ENCODE peak calls at places on chromosomes 7 and 10, in eight cellular contexts. One of them, this sample, is unnamed.

GRCh38 chr7:815284-816216 is 16.7 kb upstream of the SUN1 start:
- DNase-seq in HS-5: no peak
- DNase-seq in hepatic stellate cell: no peak
- DNase-seq in LHCN-M2: no peak
- DNase-seq in T-helper 1 cell: no peak
- DNase-seq in CD4-positive, alpha-beta memory T cell: no peak
- DNase-seq in AG10803: no peak
- DNase-seq in B cell: peak
- DNase-seq in this sample: no peak

GRCh38 chr10:98134117-98134430 is 383 bp upstream of the R3HCC1L start:
- DNase-seq in HS-5: no peak
- DNase-seq in hepatic stellate cell: no peak
- DNase-seq in LHCN-M2: no peak
- DNase-seq in T-helper 1 cell: no peak
- DNase-seq in CD4-positive, alpha-beta memory T cell: no peak
- DNase-seq in AG10803: no peak
- DNase-seq in B cell: no peak
- DNase-seq in this sample: no peak

GRCh38 chr10:48957361-48957760 is 17.7 kb upstream of the LRRC18 start:
- DNase-seq in HS-5: no peak
- DNase-seq in hepatic stellate cell: no peak
- DNase-seq in LHCN-M2: no peak
- DNase-seq in T-helper 1 cell: no peak
- DNase-seq in CD4-positive, alpha-beta memory T cell: no peak
- DNase-seq in AG10803: no peak
- DNase-seq in B cell: no peak
- DNase-seq in this sample: no peak

GRCh38 chr7:107700570-107700969 is 39.9 kb downstream of the SLC26A4 start:
- DNase-seq in HS-5: no peak
- DNase-seq in hepatic stellate cell: no peak
- DNase-seq in LHCN-M2: no peak
- DNase-seq in T-helper 1 cell: no peak
- DNase-seq in CD4-positive, alpha-beta memory T cell: no peak
- DNase-seq in AG10803: peak
- DNase-seq in B cell: no peak
- DNase-seq in this sample: no peak

GRCh38 chr7:33981686-33982424 is 76.5 kb downstream of the BMPER start:
- DNase-seq in HS-5: peak
- DNase-seq in hepatic stellate cell: peak
- DNase-seq in LHCN-M2: peak
- DNase-seq in T-helper 1 cell: no peak
- DNase-seq in CD4-positive, alpha-beta memory T cell: no peak
- DNase-seq in AG10803: peak
- DNase-seq in B cell: no peak
- DNase-seq in this sample: no peak

GRCh38 chr10:129960493-129961273 is 3.4 kb downstream of the EBF3 start:
- DNase-seq in HS-5: no peak
- DNase-seq in hepatic stellate cell: no peak
- DNase-seq in LHCN-M2: no peak
- DNase-seq in T-helper 1 cell: no peak
- DNase-seq in CD4-positive, alpha-beta memory T cell: no peak
- DNase-seq in AG10803: no peak
- DNase-seq in B cell: no peak
- DNase-seq in this sample: no peak

GRCh38 chr10:35422236-35422635 is 85.9 kb downstream of the CCNY start:
- DNase-seq in HS-5: no peak
- DNase-seq in hepatic stellate cell: no peak
- DNase-seq in LHCN-M2: peak
- DNase-seq in T-helper 1 cell: no peak
- DNase-seq in CD4-positive, alpha-beta memory T cell: no peak
- DNase-seq in AG10803: no peak
- DNase-seq in B cell: no peak
- DNase-seq in this sample: no peak

GRCh38 chr7:32670105-32670504 is 174.8 kb downstream of the AVL9 start:
- DNase-seq in HS-5: no peak
- DNase-seq in hepatic stellate cell: no peak
- DNase-seq in LHCN-M2: peak
- DNase-seq in T-helper 1 cell: no peak
- DNase-seq in CD4-positive, alpha-beta memory T cell: no peak
- DNase-seq in AG10803: peak
- DNase-seq in B cell: no peak
- DNase-seq in this sample: no peak

GRCh38 chr7:8175929-8176369 is 86.0 kb downstream of the ICA1 start:
- DNase-seq in HS-5: no peak
- DNase-seq in hepatic stellate cell: no peak
- DNase-seq in LHCN-M2: no peak
- DNase-seq in T-helper 1 cell: no peak
- DNase-seq in CD4-positive, alpha-beta memory T cell: no peak
- DNase-seq in AG10803: no peak
- DNase-seq in B cell: no peak
- DNase-seq in this sample: no peak

GRCh38 chr7:55245271-55245723 is 119.8 kb upstream of the LANCL2 start:
- DNase-seq in HS-5: no peak
- DNase-seq in hepatic stellate cell: peak
- DNase-seq in LHCN-M2: peak
- DNase-seq in T-helper 1 cell: no peak
- DNase-seq in CD4-positive, alpha-beta memory T cell: no peak
- DNase-seq in AG10803: peak
- DNase-seq in B cell: no peak
- DNase-seq in this sample: peak

GRCh38 chr7:121485457-121486243 is 89.5 kb upstream of the FAM3C start:
- DNase-seq in HS-5: no peak
- DNase-seq in hepatic stellate cell: no peak
- DNase-seq in LHCN-M2: no peak
- DNase-seq in T-helper 1 cell: no peak
- DNase-seq in CD4-positive, alpha-beta memory T cell: no peak
- DNase-seq in AG10803: peak
- DNase-seq in B cell: no peak
- DNase-seq in this sample: no peak

GRCh38 chr7:152911904-152912303 is 152.4 kb downstream of the ACTR3B start:
- DNase-seq in HS-5: no peak
- DNase-seq in hepatic stellate cell: no peak
- DNase-seq in LHCN-M2: no peak
- DNase-seq in T-helper 1 cell: no peak
- DNase-seq in CD4-positive, alpha-beta memory T cell: no peak
- DNase-seq in AG10803: no peak
- DNase-seq in B cell: no peak
- DNase-seq in this sample: no peak

GRCh38 chr7:121832347-121832746 is 40.6 kb upstream of the PTPRZ1 start:
- DNase-seq in HS-5: no peak
- DNase-seq in hepatic stellate cell: no peak
- DNase-seq in LHCN-M2: peak
- DNase-seq in T-helper 1 cell: no peak
- DNase-seq in CD4-positive, alpha-beta memory T cell: no peak
- DNase-seq in AG10803: no peak
- DNase-seq in B cell: no peak
- DNase-seq in this sample: no peak

GRCh38 chr10:89695307-89695706 is 6.1 kb upstream of the KIF20B start:
- DNase-seq in HS-5: no peak
- DNase-seq in hepatic stellate cell: no peak
- DNase-seq in LHCN-M2: no peak
- DNase-seq in T-helper 1 cell: no peak
- DNase-seq in CD4-positive, alpha-beta memory T cell: no peak
- DNase-seq in AG10803: no peak
- DNase-seq in B cell: no peak
- DNase-seq in this sample: no peak

GRCh38 chr10:10209152-10209551 is 808.5 kb upstream of the CELF2 start:
- DNase-seq in HS-5: peak
- DNase-seq in hepatic stellate cell: no peak
- DNase-seq in LHCN-M2: peak
- DNase-seq in T-helper 1 cell: no peak
- DNase-seq in CD4-positive, alpha-beta memory T cell: no peak
- DNase-seq in AG10803: peak
- DNase-seq in B cell: no peak
- DNase-seq in this sample: no peak

GRCh38 chr7:128115326-128115820 is 84.1 kb upstream of the LRRC4 start:
- DNase-seq in HS-5: no peak
- DNase-seq in hepatic stellate cell: peak
- DNase-seq in LHCN-M2: peak
- DNase-seq in T-helper 1 cell: no peak
- DNase-seq in CD4-positive, alpha-beta memory T cell: no peak
- DNase-seq in AG10803: peak
- DNase-seq in B cell: no peak
- DNase-seq in this sample: no peak

GRCh38 chr10:70973275-70973674 is 84.9 kb upstream of the PCBD1 start:
- DNase-seq in HS-5: no peak
- DNase-seq in hepatic stellate cell: no peak
- DNase-seq in LHCN-M2: no peak
- DNase-seq in T-helper 1 cell: no peak
- DNase-seq in CD4-positive, alpha-beta memory T cell: no peak
- DNase-seq in AG10803: no peak
- DNase-seq in B cell: no peak
- DNase-seq in this sample: no peak

GRCh38 chr7:47290867-47291266 is 291.0 kb downstream of the TNS3 start:
- DNase-seq in HS-5: no peak
- DNase-seq in hepatic stellate cell: no peak
- DNase-seq in LHCN-M2: no peak
- DNase-seq in T-helper 1 cell: no peak
- DNase-seq in CD4-positive, alpha-beta memory T cell: no peak
- DNase-seq in AG10803: no peak
- DNase-seq in B cell: no peak
- DNase-seq in this sample: no peak

GRCh38 chr7:141676618-141677017 is 25.3 kb downstream of the DENND11 start:
- DNase-seq in HS-5: no peak
- DNase-seq in hepatic stellate cell: no peak
- DNase-seq in LHCN-M2: no peak
- DNase-seq in T-helper 1 cell: no peak
- DNase-seq in CD4-positive, alpha-beta memory T cell: no peak
- DNase-seq in AG10803: peak
- DNase-seq in B cell: no peak
- DNase-seq in this sample: no peak

GRCh38 chr7:120272261-120272895 is 597 bp upstream of the KCND2 start:
- DNase-seq in HS-5: no peak
- DNase-seq in hepatic stellate cell: peak
- DNase-seq in LHCN-M2: peak
- DNase-seq in T-helper 1 cell: no peak
- DNase-seq in CD4-positive, alpha-beta memory T cell: no peak
- DNase-seq in AG10803: peak
- DNase-seq in B cell: no peak
- DNase-seq in this sample: peak

GRCh38 chr7:80379034-80379433 is 132.8 kb downstream of the GNAT3 start:
- DNase-seq in HS-5: no peak
- DNase-seq in hepatic stellate cell: peak
- DNase-seq in LHCN-M2: peak
- DNase-seq in T-helper 1 cell: no peak
- DNase-seq in CD4-positive, alpha-beta memory T cell: no peak
- DNase-seq in AG10803: peak
- DNase-seq in B cell: no peak
- DNase-seq in this sample: no peak

GRCh38 chr10:16923726-16924125 is 106.5 kb upstream of the RSU1 start:
- DNase-seq in HS-5: no peak
- DNase-seq in hepatic stellate cell: no peak
- DNase-seq in LHCN-M2: no peak
- DNase-seq in T-helper 1 cell: no peak
- DNase-seq in CD4-positive, alpha-beta memory T cell: no peak
- DNase-seq in AG10803: no peak
- DNase-seq in B cell: no peak
- DNase-seq in this sample: no peak

GRCh38 chr10:128064615-128065580 is 61.3 kb downstream of the MKI67 start:
- DNase-seq in HS-5: peak
- DNase-seq in hepatic stellate cell: no peak
- DNase-seq in LHCN-M2: peak
- DNase-seq in T-helper 1 cell: peak
- DNase-seq in CD4-positive, alpha-beta memory T cell: peak
- DNase-seq in AG10803: peak
- DNase-seq in B cell: peak
- DNase-seq in this sample: peak

GRCh38 chr7:78141533-78142281 is 343.1 kb downstream of the PHTF2 start:
- DNase-seq in HS-5: peak
- DNase-seq in hepatic stellate cell: peak
- DNase-seq in LHCN-M2: peak
- DNase-seq in T-helper 1 cell: no peak
- DNase-seq in CD4-positive, alpha-beta memory T cell: no peak
- DNase-seq in AG10803: peak
- DNase-seq in B cell: no peak
- DNase-seq in this sample: no peak

GRCh38 chr10:130359711-130360110 is 223.5 kb downstream of the GLRX3 start:
- DNase-seq in HS-5: no peak
- DNase-seq in hepatic stellate cell: no peak
- DNase-seq in LHCN-M2: no peak
- DNase-seq in T-helper 1 cell: no peak
- DNase-seq in CD4-positive, alpha-beta memory T cell: no peak
- DNase-seq in AG10803: no peak
- DNase-seq in B cell: no peak
- DNase-seq in this sample: no peak

GRCh38 chr10:85645097-85645496 is 721.5 kb downstream of the GRID1 start:
- DNase-seq in HS-5: no peak
- DNase-seq in hepatic stellate cell: no peak
- DNase-seq in LHCN-M2: no peak
- DNase-seq in T-helper 1 cell: no peak
- DNase-seq in CD4-positive, alpha-beta memory T cell: no peak
- DNase-seq in AG10803: no peak
- DNase-seq in B cell: no peak
- DNase-seq in this sample: no peak

GRCh38 chr7:139034855-139035587 is 821 bp downstream of the ZC3HAV1L start:
- DNase-seq in HS-5: no peak
- DNase-seq in hepatic stellate cell: peak
- DNase-seq in LHCN-M2: peak
- DNase-seq in T-helper 1 cell: no peak
- DNase-seq in CD4-positive, alpha-beta memory T cell: no peak
- DNase-seq in AG10803: peak
- DNase-seq in B cell: peak
- DNase-seq in this sample: no peak

GRCh38 chr10:32939296-32940111 is 18.5 kb downstream of the ITGB1 start:
- DNase-seq in HS-5: no peak
- DNase-seq in hepatic stellate cell: no peak
- DNase-seq in LHCN-M2: no peak
- DNase-seq in T-helper 1 cell: no peak
- DNase-seq in CD4-positive, alpha-beta memory T cell: no peak
- DNase-seq in AG10803: no peak
- DNase-seq in B cell: no peak
- DNase-seq in this sample: no peak

GRCh38 chr10:14146005-14146404 is 184.7 kb downstream of the FRMD4A start:
- DNase-seq in HS-5: peak
- DNase-seq in hepatic stellate cell: no peak
- DNase-seq in LHCN-M2: peak
- DNase-seq in T-helper 1 cell: no peak
- DNase-seq in CD4-positive, alpha-beta memory T cell: no peak
- DNase-seq in AG10803: peak
- DNase-seq in B cell: no peak
- DNase-seq in this sample: peak

GRCh38 chr7:117582219-117582704 is 102.4 kb downstream of the CFTR start:
- DNase-seq in HS-5: peak
- DNase-seq in hepatic stellate cell: peak
- DNase-seq in LHCN-M2: peak
- DNase-seq in T-helper 1 cell: no peak
- DNase-seq in CD4-positive, alpha-beta memory T cell: no peak
- DNase-seq in AG10803: peak
- DNase-seq in B cell: no peak
- DNase-seq in this sample: peak